ENCODE peak calls at places on chromosome 2, in ten cellular contexts. M is uterus; R is spleen; F is stomach; C is HCT116; X is SJSA1; V is CD4-positive, alpha-beta T cell; W is breast epithelium; J is tibial artery; N is colonic mucosa. T is an unnamed sample. For H3K27me3, the result is how much of the 10 kb centered on the place peaks cover.

GRCh38 chr2:110679337-110679707 is 1.5 kb upstream of the BUB1 start:
- DNase-seq in M (no peak), R (no peak), F (no peak), C (no peak), X (no peak), V (no peak), W (no peak), J (no peak), N (no peak), T (peak)

GRCh38 chr2:24076849-24077534 is 866 bp upstream of the SF3B6 start:
- DNase-seq in M (no peak), R (no peak), F (no peak), C (no peak), X (no peak), V (no peak), W (no peak), J (peak), N (no peak), T (no peak)

GRCh38 chr2:128154225-128154624 is 63.2 kb downstream of the UGGT1 start:
- DNase-seq in M (no peak), R (no peak), F (no peak), C (no peak), X (no peak), V (no peak), W (no peak), J (no peak), N (no peak), T (peak)

GRCh38 chr2:235692671-235693171 is 198.9 kb downstream of the AGAP1 start:
- DNase-seq in M (no peak), R (peak), F (peak), C (no peak), X (no peak), V (no peak), W (no peak), J (peak), N (no peak), T (no peak)

GRCh38 chr2:100013892-100014677 is 128.3 kb downstream of the AFF3 start:
- DNase-seq in M (peak), R (no peak), F (peak), C (peak), X (peak), V (no peak), W (no peak), J (peak), N (no peak), T (peak)

GRCh38 chr2:9778012-9778411 is 65.3 kb upstream of the TAF1B start:
- DNase-seq in M (no peak), R (peak), F (no peak), C (peak), X (no peak), V (no peak), W (peak), J (peak), N (no peak), T (no peak)

GRCh38 chr2:15748736-15749323 is 157.2 kb downstream of the DDX1 start:
- DNase-seq in M (no peak), R (no peak), F (peak), C (peak), X (no peak), V (no peak), W (no peak), J (no peak), N (peak), T (no peak)

GRCh38 chr2:85718006-85718391 is 23.8 kb downstream of the GNLY start:
- DNase-seq in M (no peak), R (no peak), F (no peak), C (no peak), X (no peak), V (peak), W (no peak), J (no peak), N (no peak), T (no peak)

GRCh38 chr2:202033317-202034248 is at the start of gene FZD7:
- DNase-seq in M (peak), R (peak), F (peak), C (peak), X (peak), V (peak), W (peak), J (peak), N (peak), T (peak)

GRCh38 chr2:152036611-152037469 is 62.0 kb downstream of the CACNB4 start:
- DNase-seq in M (peak), R (no peak), F (peak), C (peak), X (peak), V (peak), W (no peak), J (peak), N (peak), T (peak)

GRCh38 chr2:144406111-144406788 is 113.7 kb downstream of the ZEB2 start:
- DNase-seq in M (no peak), R (no peak), F (no peak), C (no peak), X (no peak), V (no peak), W (no peak), J (no peak), N (no peak), T (no peak)
- H3K27ac ChIP-seq in M (no peak), R (no peak), F (peak), C (no peak), X (no peak), V (no peak), W (no peak), J (no peak), N (no peak), T (no peak)

GRCh38 chr2:11097988-11098387 is 57.3 kb upstream of the SLC66A3 start:
- DNase-seq in M (no peak), R (no peak), F (no peak), C (no peak), X (no peak), V (no peak), W (no peak), J (no peak), N (no peak), T (no peak)
- H3K27me3 ChIP-seq in M (under half), R (under half), F (under half), C (under half), X (under half), V (under half), W (under half), J (under half), N (under half), T (under half)

DNA sequence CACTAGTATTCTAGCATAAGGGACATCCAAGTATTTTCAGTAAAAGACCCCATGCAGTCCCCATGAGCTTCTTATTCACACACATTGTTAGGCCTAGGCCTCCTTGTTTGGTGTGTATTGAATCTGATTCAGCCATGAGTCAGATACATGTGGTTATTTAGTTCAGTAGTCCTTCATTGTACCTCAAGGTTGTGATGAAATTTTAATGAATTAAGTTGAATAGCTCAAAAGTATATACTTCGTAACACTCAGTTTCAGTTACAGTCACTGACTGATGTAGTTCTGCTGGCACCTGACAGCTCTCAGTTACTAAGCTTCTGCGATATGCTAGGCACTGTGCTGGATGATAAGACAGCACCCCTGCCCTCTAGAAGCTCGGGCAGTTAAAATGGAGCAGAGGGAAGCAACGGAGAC is 86.4 kb downstream of the XRCC5 start:
- DNase-seq in M (no peak), R (no peak), F (no peak), C (no peak), X (no peak), V (no peak), W (no peak), J (no peak), N (no peak), T (no peak)
- H3K27ac ChIP-seq in M (no peak), R (no peak), F (no peak), C (no peak), X (no peak), V (no peak), W (no peak), J (no peak), N (no peak), T (no peak)

DNA sequence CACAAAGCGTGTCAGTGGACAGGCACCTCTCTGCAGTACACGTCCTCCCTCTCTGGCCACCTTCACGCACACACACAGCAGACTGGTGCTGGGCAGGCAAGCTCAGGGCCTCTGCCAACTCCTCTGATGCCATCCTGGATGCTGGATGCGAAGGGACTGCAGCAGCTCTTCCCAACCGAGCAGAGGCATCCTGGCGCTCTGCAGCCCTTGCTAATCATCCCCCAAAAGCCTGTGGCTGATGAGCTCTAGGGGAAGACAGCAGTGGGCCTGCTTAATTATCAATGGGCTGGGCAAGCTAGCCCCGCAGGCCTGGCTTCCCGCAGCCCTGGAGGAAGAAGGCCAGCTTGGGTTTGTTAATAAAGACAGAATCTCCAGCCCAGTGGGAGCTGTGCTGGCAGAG is 71.3 kb upstream of the TEX51 start:
- DNase-seq in M (no peak), R (no peak), F (no peak), C (no peak), X (peak), V (no peak), W (no peak), J (no peak), N (no peak), T (no peak)
- H3K27me3 ChIP-seq in M (under half), R (under half), F (under half), C (under half), X (under half), V (under half), W (under half), J (under half), N (under half), T (under half)